ENCODE peak calls at places on chromosome 7, in seven cellular contexts. X is GM12878, B is H1, M is SK-N-SH, K is K562, F is HCT116, D is HepG2. E is an unnamed sample.

GRCh38 chr7:80659120-80660055 is 20.9 kb downstream of the CD36 start:
- DNase-seq in X (no peak), B (no peak), M (peak; percentile 31), K (peak; percentile 29), F (peak; percentile 31), D (peak; percentile 26), E (peak; percentile 36)

GRCh38 chr7:119594956-119595355 is 678.0 kb upstream of the KCND2 start:
- DNase-seq in X (no peak), B (no peak), M (no peak), K (no peak), F (no peak), D (no peak), E (no peak)

GRCh38 chr7:81402227-81402626 is 367.6 kb downstream of the HGF start:
- DNase-seq in X (no peak), B (no peak), M (no peak), K (no peak), F (no peak), D (no peak), E (no peak)

GRCh38 chr7:26398436-26399308 is 107.0 kb downstream of the SNX10 start:
- DNase-seq in X (peak; percentile 91), B (peak; percentile 79), M (peak; percentile 97), K (peak; percentile 84), F (no peak), D (no peak), E (peak; percentile 82)

GRCh38 chr7:74598558-74598957 is 59.0 kb upstream of the GTF2I start:
- DNase-seq in X (no peak), B (no peak), M (no peak), K (no peak), F (no peak), D (no peak), E (no peak)

GRCh38 chr7:116451958-116452729 is 47.4 kb upstream of the CAV2 start:
- DNase-seq in X (no peak), B (no peak), M (no peak), K (no peak), F (no peak), D (no peak), E (peak; percentile 8)

GRCh38 chr7:87575521-87575920 is 25.2 kb downstream of the ABCB1 start:
- DNase-seq in X (no peak), B (no peak), M (no peak), K (no peak), F (no peak), D (no peak), E (no peak)

GRCh38 chr7:2638224-2638991 is 6.6 kb downstream of the TTYH3 start:
- DNase-seq in X (no peak), B (no peak), M (peak; percentile 90), K (no peak), F (no peak), D (peak; percentile 76), E (no peak)

GRCh38 chr7:22860784-22861482 is 38.3 kb upstream of the TOMM7 start:
- DNase-seq in X (no peak), B (no peak), M (peak; percentile 42), K (peak; percentile 60), F (no peak), D (peak; percentile 13), E (no peak)

GRCh38 chr7:106339513-106340246 is 54.9 kb upstream of the NAMPT start:
- DNase-seq in X (no peak), B (no peak), M (no peak), K (no peak), F (no peak), D (no peak), E (no peak)

GRCh38 chr7:104960741-104961479 is 53.1 kb upstream of the KMT2E start:
- DNase-seq in X (peak; percentile 66), B (no peak), M (no peak), K (no peak), F (no peak), D (no peak), E (no peak)

GRCh38 chr7:132207211-132207610 is 369.1 kb downstream of the PLXNA4 start:
- DNase-seq in X (no peak), B (no peak), M (no peak), K (no peak), F (no peak), D (no peak), E (no peak)

GRCh38 chr7:87934699-87935372 is 785 bp downstream of the ADAM22 start:
- DNase-seq in X (no peak), B (peak; percentile 70), M (peak; percentile 81), K (no peak), F (no peak), D (no peak), E (peak; percentile 26)

GRCh38 chr7:80508440-80508839 is 3.4 kb downstream of the GNAT3 start:
- DNase-seq in X (no peak), B (no peak), M (no peak), K (no peak), F (no peak), D (no peak), E (no peak)

GRCh38 chr7:16318989-16319915 is 102.1 kb downstream of the CRPPA start:
- DNase-seq in X (no peak), B (no peak), M (no peak), K (no peak), F (peak; percentile 81), D (no peak), E (no peak)

GRCh38 chr7:156639426-156640256 is 933 bp upstream of the RNF32 start:
- DNase-seq in X (no peak), B (no peak), M (no peak), K (peak; percentile 67), F (no peak), D (no peak), E (no peak)

GRCh38 chr7:27586825-27587224 is 75.9 kb downstream of the HIBADH start:
- DNase-seq in X (peak; percentile 53), B (no peak), M (peak; percentile 67), K (no peak), F (no peak), D (no peak), E (no peak)

GRCh38 chr7:22849158-22849557 is 26.5 kb upstream of the TOMM7 start:
- DNase-seq in X (no peak), B (no peak), M (no peak), K (no peak), F (no peak), D (no peak), E (no peak)

GRCh38 chr7:29815181-29816105 is 9.1 kb downstream of the WIPF3 start:
- DNase-seq in X (no peak), B (no peak), M (no peak), K (no peak), F (no peak), D (no peak), E (no peak)

GRCh38 chr7:157467496-157468212 is 130.8 kb downstream of the DNAJB6 start:
- DNase-seq in X (no peak), B (peak; percentile 40), M (no peak), K (peak; percentile 82), F (no peak), D (no peak), E (peak; percentile 33)

GRCh38 chr7:93747019-93747418 is 143.5 kb downstream of the TFPI2 start:
- DNase-seq in X (no peak), B (no peak), M (no peak), K (no peak), F (no peak), D (no peak), E (no peak)

GRCh38 chr7:86559096-86559495 is 84.6 kb upstream of the GRM3 start:
- DNase-seq in X (no peak), B (no peak), M (no peak), K (no peak), F (peak; percentile 29), D (no peak), E (no peak)

GRCh38 chr7:52355059-52355458 is 680.4 kb upstream of the POM121L12 start:
- DNase-seq in X (no peak), B (peak; percentile 61), M (no peak), K (no peak), F (no peak), D (no peak), E (peak; percentile 67)

DNA sequence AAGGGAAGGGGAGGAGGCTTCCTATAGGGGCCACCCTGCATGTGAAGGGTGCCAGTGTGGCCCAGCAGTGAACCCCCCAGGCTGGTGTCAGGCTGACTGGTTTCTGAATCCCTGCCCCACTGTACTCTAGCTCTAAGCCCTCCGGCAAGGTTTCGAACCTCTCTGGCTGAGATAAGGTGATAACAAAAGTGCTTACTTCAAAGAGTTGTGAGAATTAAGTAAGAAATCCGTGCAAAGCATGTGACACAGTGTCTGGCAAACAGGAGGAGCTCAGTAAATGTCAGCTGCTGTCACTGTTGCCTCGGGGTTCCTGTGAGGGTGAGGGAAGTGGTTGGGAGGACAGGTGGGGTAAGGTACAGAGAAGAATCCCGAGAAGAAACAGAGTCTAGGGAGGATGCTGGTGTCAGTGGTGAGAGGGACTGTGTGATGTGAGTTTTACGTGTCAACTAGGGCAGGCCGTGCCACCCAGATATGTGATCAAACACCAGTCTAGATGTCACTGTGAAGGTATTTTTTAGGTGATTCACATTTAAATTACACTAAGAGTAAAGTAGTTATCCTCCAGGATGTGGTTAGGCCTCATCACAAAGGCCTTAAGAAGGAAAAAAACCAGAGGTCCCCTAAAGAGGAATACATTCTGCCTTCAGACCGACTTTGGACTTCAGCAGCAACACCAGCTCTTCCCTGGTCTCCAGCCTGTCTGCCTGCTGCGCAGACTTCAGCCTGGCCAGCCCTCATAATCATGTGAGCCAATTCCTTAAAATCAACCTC is 64.4 kb downstream of the BPGM start:
- DNase-seq in X (no peak), B (no peak), M (no peak), K (no peak), F (no peak), D (no peak), E (no peak)
- TF ChIP-seq JUND in X (no peak), B (no peak), M (no peak), K (no peak), F (no peak), D (no peak), E (no peak)

GRCh38 chr7:99314504-99314903 is 11.2 kb upstream of the ARPC1A start:
- DNase-seq in X (peak; percentile 15), B (no peak), M (no peak), K (no peak), F (no peak), D (no peak), E (no peak)
- TF ChIP-seq JUND in X (no peak), B (no peak), M (no peak), K (no peak), F (no peak), D (no peak), E (no peak)

DNA sequence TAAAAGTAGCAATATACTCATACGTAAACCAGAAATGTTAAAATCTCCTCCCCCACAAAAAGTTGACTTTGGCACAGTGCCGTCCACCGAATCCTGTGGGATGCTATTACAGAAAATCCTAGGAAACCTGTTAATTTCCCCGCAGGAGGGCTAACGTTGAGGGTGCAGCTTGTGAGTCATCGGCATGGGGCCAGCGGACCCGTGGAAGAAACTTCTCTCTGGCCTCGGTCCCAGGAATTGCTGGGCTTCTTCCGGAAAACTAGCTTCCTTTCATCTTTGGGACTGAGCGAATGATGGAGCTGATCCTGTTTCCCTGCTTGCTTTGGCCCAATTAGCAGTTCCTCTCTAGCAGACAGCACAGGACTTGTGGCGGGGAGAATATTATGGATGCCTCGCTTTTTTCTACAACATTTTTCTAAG is 13.4 kb downstream of the CRYGN start:
- DNase-seq in X (no peak), B (no peak), M (no peak), K (no peak), F (peak; percentile 60), D (no peak), E (no peak)
- TF ChIP-seq JUND in X (no peak), B (no peak), M (no peak), K (peak; percentile 5), F (peak; percentile 67), D (no peak), E (no peak)

GRCh38 chr7:66152538-66153191 is 38.0 kb downstream of the CRCP start:
- DNase-seq in X (no peak), B (peak; percentile 49), M (peak; percentile 34), K (no peak), F (no peak), D (no peak), E (no peak)
- TF ChIP-seq JUND in X (no peak), B (peak; percentile 83), M (no peak), K (no peak), F (no peak), D (no peak), E (no peak)

GRCh38 chr7:34709771-34710170 is 51.8 kb downstream of the NPSR1 start:
- DNase-seq in X (no peak), B (no peak), M (no peak), K (no peak), F (no peak), D (no peak), E (no peak)
- TF ChIP-seq JUND in X (no peak), B (no peak), M (no peak), K (no peak), F (no peak), D (no peak), E (no peak)

E was measured in T47D.